ENCODE peak calls at places on chromosomes 5 and 9, in seven cellular contexts. N is AG20443; E is dermis microvascular lymphatic vessel endothelial cell; A is NCI-H774; U is fibroblast of the conjunctiva; P is skeletal muscle cell; R is activated CD4-positive, alpha-beta T cell treated with anti-CD3 and anti-CD28 coated beads, Interleukin-2, amount 50 U/mL, for 1 hour. X is an unnamed sample.

GRCh38 chr5:14184082-14184481 is 40.9 kb downstream of the TRIO start:
- DNase-seq in N (no peak), E (no peak), A (no peak), U (no peak), P (no peak), R (no peak), X (no peak)

GRCh38 chr5:77282337-77283027 is 72.0 kb downstream of the PDE8B start:
- DNase-seq in N (peak), E (no peak), A (no peak), U (peak), P (peak), R (no peak), X (no peak)

GRCh38 chr5:95113489-95113888 is 171.4 kb downstream of the MCTP1 start:
- DNase-seq in N (no peak), E (no peak), A (no peak), U (no peak), P (peak), R (no peak), X (no peak)

GRCh38 chr5:94102849-94103248 is 361.4 kb upstream of the POU5F2 start:
- DNase-seq in N (no peak), E (no peak), A (no peak), U (no peak), P (no peak), R (no peak), X (no peak)

GRCh38 chr5:110255194-110255593 is 471.3 kb downstream of the TMEM232 start:
- DNase-seq in N (no peak), E (no peak), A (no peak), U (no peak), P (no peak), R (no peak), X (no peak)

GRCh38 chr5:148584103-148584502 is 70.2 kb downstream of the HTR4 start:
- DNase-seq in N (no peak), E (no peak), A (no peak), U (no peak), P (no peak), R (no peak), X (no peak)

GRCh38 chr9:2817987-2818386 is 25.9 kb downstream of the PUM3 start:
- DNase-seq in N (peak), E (no peak), A (no peak), U (no peak), P (no peak), R (no peak), X (no peak)

GRCh38 chr5:136420168-136420916 is 55.0 kb upstream of the TRPC7 start:
- DNase-seq in N (no peak), E (no peak), A (peak), U (no peak), P (no peak), R (no peak), X (no peak)

GRCh38 chr9:93080406-93080805 is 15.6 kb upstream of the CARD19 start:
- DNase-seq in N (no peak), E (no peak), A (no peak), U (no peak), P (no peak), R (no peak), X (no peak)

GRCh38 chr9:95459867-95460626 is 56.7 kb downstream of the PTCH1 start:
- DNase-seq in N (no peak), E (no peak), A (no peak), U (no peak), P (no peak), R (no peak), X (no peak)

X was measured in DND-41.